ENCODE peak calls at places on chromosome 20, in ten cellular contexts. One of them, this sample, is unnamed.

GRCh38 chr20:62688855-62689460 is 19.7 kb upstream of the NTSR1 start:
- DNase-seq in breast epithelium: peak
- DNase-seq in body of pancreas: no peak
- DNase-seq in upper lobe of left lung: no peak
- DNase-seq in A549: peak
- DNase-seq in uterus: no peak
- DNase-seq in adrenal gland: no peak
- DNase-seq in stomach: no peak
- DNase-seq in endothelial cell of umbilical vein: peak
- DNase-seq in H54: peak
- DNase-seq in this sample: no peak

GRCh38 chr20:19077370-19078220 is 134.8 kb upstream of the SLC24A3 start:
- DNase-seq in breast epithelium: no peak
- DNase-seq in body of pancreas: no peak
- DNase-seq in upper lobe of left lung: no peak
- DNase-seq in A549: no peak
- DNase-seq in uterus: no peak
- DNase-seq in adrenal gland: no peak
- DNase-seq in stomach: no peak
- DNase-seq in endothelial cell of umbilical vein: no peak
- DNase-seq in H54: no peak
- DNase-seq in this sample: peak

GRCh38 chr20:59004763-59005522 is 2.1 kb downstream of the CTSZ start:
- DNase-seq in breast epithelium: no peak
- DNase-seq in body of pancreas: no peak
- DNase-seq in upper lobe of left lung: peak
- DNase-seq in A549: no peak
- DNase-seq in uterus: no peak
- DNase-seq in adrenal gland: peak
- DNase-seq in stomach: peak
- DNase-seq in endothelial cell of umbilical vein: peak
- DNase-seq in H54: no peak
- DNase-seq in this sample: peak

GRCh38 chr20:51667002-51667408 is 101.2 kb downstream of the ATP9A start:
- DNase-seq in breast epithelium: no peak
- DNase-seq in body of pancreas: no peak
- DNase-seq in upper lobe of left lung: no peak
- DNase-seq in A549: no peak
- DNase-seq in uterus: no peak
- DNase-seq in adrenal gland: no peak
- DNase-seq in stomach: no peak
- DNase-seq in endothelial cell of umbilical vein: no peak
- DNase-seq in H54: no peak
- DNase-seq in this sample: no peak

GRCh38 chr20:53850318-53850717 is 220.1 kb downstream of the BCAS1 start:
- DNase-seq in breast epithelium: no peak
- DNase-seq in body of pancreas: no peak
- DNase-seq in upper lobe of left lung: no peak
- DNase-seq in A549: no peak
- DNase-seq in uterus: no peak
- DNase-seq in adrenal gland: no peak
- DNase-seq in stomach: no peak
- DNase-seq in endothelial cell of umbilical vein: no peak
- DNase-seq in H54: no peak
- DNase-seq in this sample: no peak

GRCh38 chr20:32336918-32337347 is 21.2 kb upstream of the ASXL1 start:
- DNase-seq in breast epithelium: no peak
- DNase-seq in body of pancreas: no peak
- DNase-seq in upper lobe of left lung: no peak
- DNase-seq in A549: peak
- DNase-seq in uterus: no peak
- DNase-seq in adrenal gland: no peak
- DNase-seq in stomach: no peak
- DNase-seq in endothelial cell of umbilical vein: peak
- DNase-seq in H54: no peak
- DNase-seq in this sample: peak

GRCh38 chr20:17343631-17344447 is 117.0 kb downstream of the PCSK2 start:
- DNase-seq in breast epithelium: no peak
- DNase-seq in body of pancreas: no peak
- DNase-seq in upper lobe of left lung: no peak
- DNase-seq in A549: no peak
- DNase-seq in uterus: no peak
- DNase-seq in adrenal gland: no peak
- DNase-seq in stomach: no peak
- DNase-seq in endothelial cell of umbilical vein: no peak
- DNase-seq in H54: no peak
- DNase-seq in this sample: no peak

GRCh38 chr20:47285189-47285588 is 71.3 kb downstream of the ZMYND8 start:
- DNase-seq in breast epithelium: no peak
- DNase-seq in body of pancreas: no peak
- DNase-seq in upper lobe of left lung: no peak
- DNase-seq in A549: no peak
- DNase-seq in uterus: no peak
- DNase-seq in adrenal gland: no peak
- DNase-seq in stomach: no peak
- DNase-seq in endothelial cell of umbilical vein: no peak
- DNase-seq in H54: no peak
- DNase-seq in this sample: no peak

GRCh38 chr20:47531468-47531867 is 29.8 kb downstream of the NCOA3 start:
- DNase-seq in breast epithelium: no peak
- DNase-seq in body of pancreas: no peak
- DNase-seq in upper lobe of left lung: no peak
- DNase-seq in A549: no peak
- DNase-seq in uterus: no peak
- DNase-seq in adrenal gland: no peak
- DNase-seq in stomach: no peak
- DNase-seq in endothelial cell of umbilical vein: no peak
- DNase-seq in H54: no peak
- DNase-seq in this sample: peak

GRCh38 chr20:18712877-18713276 is 100.7 kb upstream of the SCP2D1 start:
- DNase-seq in breast epithelium: no peak
- DNase-seq in body of pancreas: no peak
- DNase-seq in upper lobe of left lung: no peak
- DNase-seq in A549: no peak
- DNase-seq in uterus: no peak
- DNase-seq in adrenal gland: no peak
- DNase-seq in stomach: no peak
- DNase-seq in endothelial cell of umbilical vein: no peak
- DNase-seq in H54: no peak
- DNase-seq in this sample: no peak

GRCh38 chr20:4998160-4998651 is 3.1 kb downstream of the SLC23A2 start:
- DNase-seq in breast epithelium: no peak
- DNase-seq in body of pancreas: no peak
- DNase-seq in upper lobe of left lung: no peak
- DNase-seq in A549: peak
- DNase-seq in uterus: no peak
- DNase-seq in adrenal gland: no peak
- DNase-seq in stomach: no peak
- DNase-seq in endothelial cell of umbilical vein: no peak
- DNase-seq in H54: no peak
- DNase-seq in this sample: peak

GRCh38 chr20:62785381-62785780 is 10.9 kb upstream of the MRGBP start:
- DNase-seq in breast epithelium: no peak
- DNase-seq in body of pancreas: no peak
- DNase-seq in upper lobe of left lung: peak
- DNase-seq in A549: no peak
- DNase-seq in uterus: no peak
- DNase-seq in adrenal gland: no peak
- DNase-seq in stomach: no peak
- DNase-seq in endothelial cell of umbilical vein: no peak
- DNase-seq in H54: no peak
- DNase-seq in this sample: no peak

GRCh38 chr20:23095504-23095903 is 9.4 kb upstream of the CD93 start:
- DNase-seq in breast epithelium: no peak
- DNase-seq in body of pancreas: no peak
- DNase-seq in upper lobe of left lung: no peak
- DNase-seq in A549: no peak
- DNase-seq in uterus: no peak
- DNase-seq in adrenal gland: no peak
- DNase-seq in stomach: no peak
- DNase-seq in endothelial cell of umbilical vein: peak
- DNase-seq in H54: no peak
- DNase-seq in this sample: no peak

GRCh38 chr20:23596856-23597255 is 8.9 kb downstream of the CST9 start:
- DNase-seq in breast epithelium: no peak
- DNase-seq in body of pancreas: no peak
- DNase-seq in upper lobe of left lung: no peak
- DNase-seq in A549: no peak
- DNase-seq in uterus: no peak
- DNase-seq in adrenal gland: no peak
- DNase-seq in stomach: no peak
- DNase-seq in endothelial cell of umbilical vein: no peak
- DNase-seq in H54: no peak
- DNase-seq in this sample: peak

GRCh38 chr20:60088236-60088635 is 130.0 kb downstream of the CDH26 start:
- DNase-seq in breast epithelium: no peak
- DNase-seq in body of pancreas: no peak
- DNase-seq in upper lobe of left lung: no peak
- DNase-seq in A549: no peak
- DNase-seq in uterus: no peak
- DNase-seq in adrenal gland: no peak
- DNase-seq in stomach: no peak
- DNase-seq in endothelial cell of umbilical vein: no peak
- DNase-seq in H54: no peak
- DNase-seq in this sample: no peak

GRCh38 chr20:16828666-16829305 is 80.6 kb downstream of the OTOR start:
- DNase-seq in breast epithelium: no peak
- DNase-seq in body of pancreas: no peak
- DNase-seq in upper lobe of left lung: no peak
- DNase-seq in A549: no peak
- DNase-seq in uterus: no peak
- DNase-seq in adrenal gland: no peak
- DNase-seq in stomach: no peak
- DNase-seq in endothelial cell of umbilical vein: no peak
- DNase-seq in H54: no peak
- DNase-seq in this sample: no peak

GRCh38 chr20:41317536-41318270 is at the start of gene ZHX3:
- DNase-seq in breast epithelium: peak
- DNase-seq in body of pancreas: peak
- DNase-seq in upper lobe of left lung: peak
- DNase-seq in A549: peak
- DNase-seq in uterus: peak
- DNase-seq in adrenal gland: peak
- DNase-seq in stomach: peak
- DNase-seq in endothelial cell of umbilical vein: peak
- DNase-seq in H54: peak
- DNase-seq in this sample: peak
- TF ChIP-seq POLR2A in breast epithelium: no peak
- TF ChIP-seq POLR2A in body of pancreas: peak
- TF ChIP-seq POLR2A in upper lobe of left lung: no peak
- TF ChIP-seq POLR2A in A549: peak
- TF ChIP-seq POLR2A in uterus: peak
- TF ChIP-seq POLR2A in adrenal gland: peak
- TF ChIP-seq POLR2A in stomach: no peak
- TF ChIP-seq POLR2A in endothelial cell of umbilical vein: peak
- TF ChIP-seq POLR2A in H54: peak
- TF ChIP-seq POLR2A in this sample: peak

DNA sequence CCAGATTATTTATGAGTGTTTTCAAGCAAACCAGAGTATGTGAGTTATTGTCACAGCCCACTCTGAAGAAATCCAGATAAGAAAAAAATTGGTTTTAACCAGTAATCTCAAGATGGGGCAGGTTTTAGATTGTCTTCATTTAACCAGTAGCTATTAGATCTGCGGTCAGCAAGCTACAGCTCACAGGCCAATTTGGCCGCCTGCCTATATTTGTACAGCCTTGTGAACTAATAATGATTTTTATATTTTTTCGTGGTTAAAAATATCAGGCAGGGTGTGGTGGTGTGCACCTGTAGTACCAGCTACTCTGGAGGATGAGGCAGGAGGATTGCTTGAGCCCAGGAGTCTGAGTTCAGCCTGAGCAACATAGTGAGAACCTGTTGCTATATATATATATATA is 5.0 kb downstream of the FAM209B start:
- DNase-seq in breast epithelium: no peak
- DNase-seq in body of pancreas: no peak
- DNase-seq in upper lobe of left lung: no peak
- DNase-seq in A549: no peak
- DNase-seq in uterus: no peak
- DNase-seq in adrenal gland: no peak
- DNase-seq in stomach: no peak
- DNase-seq in endothelial cell of umbilical vein: no peak
- DNase-seq in H54: no peak
- DNase-seq in this sample: no peak
- TF ChIP-seq POLR2A in breast epithelium: no peak
- TF ChIP-seq POLR2A in body of pancreas: no peak
- TF ChIP-seq POLR2A in upper lobe of left lung: no peak
- TF ChIP-seq POLR2A in A549: no peak
- TF ChIP-seq POLR2A in uterus: no peak
- TF ChIP-seq POLR2A in adrenal gland: no peak
- TF ChIP-seq POLR2A in stomach: no peak
- TF ChIP-seq POLR2A in endothelial cell of umbilical vein: no peak
- TF ChIP-seq POLR2A in H54: no peak
- TF ChIP-seq POLR2A in this sample: no peak

GRCh38 chr20:3795511-3796468 is at the start of gene CDC25B:
- DNase-seq in breast epithelium: peak
- DNase-seq in body of pancreas: peak
- DNase-seq in upper lobe of left lung: peak
- DNase-seq in A549: peak
- DNase-seq in uterus: peak
- DNase-seq in adrenal gland: peak
- DNase-seq in stomach: peak
- DNase-seq in endothelial cell of umbilical vein: peak
- DNase-seq in H54: peak
- DNase-seq in this sample: peak
- TF ChIP-seq POLR2A in breast epithelium: peak
- TF ChIP-seq POLR2A in body of pancreas: peak
- TF ChIP-seq POLR2A in upper lobe of left lung: peak
- TF ChIP-seq POLR2A in A549: peak
- TF ChIP-seq POLR2A in uterus: peak
- TF ChIP-seq POLR2A in adrenal gland: peak
- TF ChIP-seq POLR2A in stomach: no peak
- TF ChIP-seq POLR2A in endothelial cell of umbilical vein: peak
- TF ChIP-seq POLR2A in H54: peak
- TF ChIP-seq POLR2A in this sample: peak

DNA sequence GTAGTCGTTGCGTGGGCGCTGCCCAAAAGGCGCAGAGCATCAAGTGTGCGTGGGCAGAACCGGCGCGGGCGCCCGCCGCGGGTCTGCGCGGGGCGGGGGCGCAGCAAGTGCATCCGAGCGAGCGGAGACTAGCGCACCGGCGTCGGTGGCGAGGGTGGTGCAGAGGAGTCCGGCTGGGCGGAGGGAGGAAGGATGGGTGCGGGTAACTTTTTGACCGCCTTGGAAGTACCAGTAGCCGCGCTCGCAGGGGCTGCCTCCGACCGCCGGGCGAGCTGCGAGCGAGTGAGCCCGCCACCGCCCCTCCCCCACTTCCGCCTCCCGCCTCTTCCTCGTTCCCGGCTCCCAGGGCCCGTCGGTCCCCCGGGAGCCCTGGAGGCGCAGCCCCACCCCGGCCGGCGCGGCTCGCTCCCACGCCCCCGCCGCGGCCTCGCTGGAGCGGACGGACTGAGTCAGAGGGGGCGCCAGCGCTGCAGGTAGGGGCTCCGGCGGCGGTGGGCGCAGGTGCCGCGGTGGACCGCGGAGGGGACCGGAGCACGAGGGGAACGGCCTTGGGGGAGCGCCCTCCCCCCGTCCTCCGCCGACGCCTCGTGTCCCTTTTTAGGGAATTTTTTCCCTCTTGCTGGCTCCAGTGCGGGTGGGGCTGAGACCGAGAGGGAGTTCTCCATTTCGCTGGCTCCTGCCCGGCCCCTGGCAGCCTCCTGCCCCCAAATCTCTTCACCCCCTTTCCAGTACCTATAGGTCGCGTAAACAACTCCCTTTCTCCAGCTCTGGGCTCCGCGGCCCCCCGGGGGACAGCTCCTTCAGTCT is 1.6 kb upstream of the DBNDD2 start:
- DNase-seq in breast epithelium: no peak
- DNase-seq in body of pancreas: peak
- DNase-seq in upper lobe of left lung: peak
- DNase-seq in A549: peak
- DNase-seq in uterus: peak
- DNase-seq in adrenal gland: peak
- DNase-seq in stomach: peak
- DNase-seq in endothelial cell of umbilical vein: peak
- DNase-seq in H54: no peak
- DNase-seq in this sample: peak
- TF ChIP-seq POLR2A in breast epithelium: no peak
- TF ChIP-seq POLR2A in body of pancreas: peak
- TF ChIP-seq POLR2A in upper lobe of left lung: peak
- TF ChIP-seq POLR2A in A549: no peak
- TF ChIP-seq POLR2A in uterus: peak
- TF ChIP-seq POLR2A in adrenal gland: no peak
- TF ChIP-seq POLR2A in stomach: no peak
- TF ChIP-seq POLR2A in endothelial cell of umbilical vein: no peak
- TF ChIP-seq POLR2A in H54: peak
- TF ChIP-seq POLR2A in this sample: no peak